ENCODE peak calls at places on chromosomes 4 and X, in six cellular contexts. V is mucosa of descending colon, G is tibial artery, F is left lung, R is GM23248, A is fibroblast of lung. D is an unnamed sample. For H3K4me1 and H3K36me3, the result is how much of the 10 kb centered on the place peaks cover.

GRCh38 chr4:144615182-144615581 is 30.8 kb upstream of the HHIP start:
- DNase-seq in V (no peak), R (peak), G (no peak), F (no peak), A (peak), D (no peak)

GRCh38 chr4:188147176-188147575 is 7.9 kb downstream of the TRIML1 start:
- DNase-seq in F (no peak), G (no peak), R (no peak), V (no peak), A (no peak), D (no peak)

GRCh38 chrX:21778236-21778635 is 20.3 kb upstream of the SMPX start:
- DNase-seq in V (no peak), F (no peak), R (no peak), A (no peak), G (no peak), D (no peak)

GRCh38 chrX:126456136-126456535 is 96.5 kb downstream of the DCAF12L1 start:
- DNase-seq in F (no peak), V (no peak), R (no peak), G (no peak), A (no peak), D (no peak)

GRCh38 chr4:51874551-51874950 is 31.6 kb downstream of the DCUN1D4 start:
- DNase-seq in G (no peak), R (no peak), V (no peak), F (no peak), A (no peak), D (no peak)

GRCh38 chr4:81314196-81314896 is 99.3 kb upstream of the PRKG2 start:
- DNase-seq in V (peak), R (peak), A (peak), F (peak), G (no peak), D (no peak)

GRCh38 chrX:12771445-12772069 is 19.7 kb upstream of the PRPS2 start:
- DNase-seq in V (peak), F (peak), G (peak), R (peak), A (peak), D (peak)

GRCh38 chr4:16126714-16127113 is 42.9 kb upstream of the PROM1 start:
- DNase-seq in R (no peak), V (no peak), A (no peak), G (no peak), F (no peak), D (no peak)

GRCh38 chr4:182286936-182287335 is 43.7 kb downstream of the TENM3 start:
- DNase-seq in A (no peak), F (no peak), R (no peak), V (no peak), G (no peak), D (no peak)

GRCh38 chr4:176400816-176401461 is 81.2 kb downstream of the SPCS3 start:
- DNase-seq in V (no peak), A (peak), R (peak), G (no peak), F (no peak), D (no peak)

GRCh38 chrX:101462892-101463291 is 22.4 kb upstream of the ARMCX4 start:
- DNase-seq in G (no peak), R (peak), F (no peak), A (peak), V (peak), D (peak)

GRCh38 chr4:123411514-123411913 is 14.9 kb downstream of the SPRY1 start:
- DNase-seq in A (no peak), F (no peak), G (no peak), V (no peak), R (no peak), D (no peak)

GRCh38 chrX:85379174-85379907 is at the start of gene POF1B:
- DNase-seq in G (no peak), F (peak), R (no peak), A (no peak), V (peak), D (peak)

GRCh38 chr4:40736910-40737309 is 12.8 kb upstream of the NSUN7 start:
- DNase-seq in A (peak), V (no peak), G (no peak), R (peak), F (no peak), D (no peak)

GRCh38 chr4:176539785-176540175 is 220.0 kb downstream of the SPCS3 start:
- DNase-seq in F (no peak), V (no peak), A (peak), G (no peak), R (peak), D (no peak)

GRCh38 chr4:3811621-3812020 is 45.4 kb downstream of the ADRA2C start:
- DNase-seq in V (no peak), R (no peak), A (no peak), G (no peak), F (no peak), D (no peak)

GRCh38 chr4:134471569-134471968 is 270.0 kb upstream of the PABPC4L start:
- DNase-seq in V (no peak), A (no peak), G (no peak), F (no peak), R (no peak), D (no peak)

GRCh38 chrX:9493936-9494335 is 29.1 kb downstream of the TBL1X start:
- DNase-seq in G (no peak), R (peak), V (no peak), A (no peak), F (no peak), D (no peak)

GRCh38 chr4:186876961-186877626 is 153.4 kb upstream of the FAT1 start:
- DNase-seq in F (no peak), G (no peak), A (no peak), V (no peak), R (no peak), D (no peak)

GRCh38 chr4:70868778-70869177 is 29.1 kb upstream of the GRSF1 start:
- DNase-seq in A (no peak), F (no peak), R (no peak), G (no peak), V (no peak), D (no peak)

DNA sequence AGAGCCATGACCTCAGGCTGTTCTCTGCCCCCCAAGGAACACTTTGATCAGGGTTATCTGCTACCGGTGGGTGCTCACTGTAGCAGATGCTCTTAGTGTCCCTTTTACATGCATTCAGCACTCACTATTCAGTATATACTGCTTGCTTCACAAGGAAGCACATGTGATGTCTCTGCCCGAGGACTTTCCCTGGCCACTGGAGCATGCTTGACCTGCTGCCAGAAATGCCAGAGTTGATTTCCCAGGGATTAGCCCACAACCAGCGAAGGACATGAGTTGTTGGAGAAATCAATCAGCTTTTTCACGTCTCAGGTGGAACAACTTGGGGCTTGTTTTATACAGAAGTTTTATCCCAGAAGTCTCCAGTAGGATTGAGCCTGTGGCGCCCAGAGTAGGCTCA is 51.2 kb upstream of the RPS6KA3 start:
- DNase-seq in F (peak), G (no peak), V (no peak), R (no peak), A (no peak), D (no peak)
- H3K4me1 ChIP-seq in F (under half), G (under half), V (under half), R (under half), A (under half), D (under half)

DNA sequence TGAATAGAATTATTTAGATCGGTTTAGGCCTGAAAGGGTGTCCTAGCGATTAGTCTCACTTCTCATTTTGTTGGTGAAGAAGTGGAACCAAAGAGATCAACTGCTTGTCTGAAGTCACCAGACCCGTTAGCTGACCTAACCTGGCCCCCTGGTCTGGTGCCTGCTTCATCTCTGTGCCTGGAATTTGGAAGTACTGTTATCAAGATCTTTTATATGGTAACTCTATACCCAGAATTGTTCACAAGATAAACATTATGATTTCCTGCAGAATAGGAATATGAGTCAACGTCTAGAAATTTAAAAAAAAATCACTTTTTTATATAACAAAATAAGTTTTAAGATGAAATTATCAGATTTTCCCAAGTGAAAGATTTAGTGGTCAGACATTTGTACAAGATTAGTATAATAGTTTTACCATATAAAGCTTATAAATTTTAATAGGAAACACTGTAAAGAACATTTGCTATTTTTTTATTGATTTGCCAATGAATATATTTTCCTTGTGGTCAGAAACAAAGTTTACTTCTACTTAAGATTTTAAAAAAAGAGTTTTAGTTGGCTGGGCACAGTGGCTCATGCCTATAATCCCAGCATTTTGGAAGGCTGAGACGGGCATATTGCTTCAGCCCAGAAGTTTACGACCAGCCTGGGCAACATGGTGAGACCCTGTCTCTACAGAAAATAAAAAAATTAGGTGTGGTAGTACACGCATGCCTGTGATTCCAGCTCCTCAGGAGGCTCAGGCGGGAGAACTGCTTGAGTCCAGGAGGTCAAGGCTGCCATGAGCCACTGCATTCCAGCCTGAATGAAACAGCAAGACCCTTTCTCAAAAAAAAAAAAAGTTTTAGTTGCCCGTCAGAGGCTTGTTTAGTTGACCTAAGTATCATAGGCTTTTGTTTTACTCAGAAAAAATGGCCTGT is 37.0 kb downstream of the LRP2BP start:
- DNase-seq in V (no peak), G (no peak), R (peak), F (no peak), A (peak), D (no peak)
- H3K4me3 ChIP-seq in V (no peak), G (no peak), R (no peak), F (no peak), A (no peak), D (no peak)

GRCh38 chr4:109930872-109931271 is 18.2 kb downstream of the EGF start:
- DNase-seq in F (no peak), A (no peak), G (no peak), V (no peak), R (no peak), D (no peak)

GRCh38 chr4:109921384-109921808 is 8.7 kb downstream of the EGF start:
- DNase-seq in V (no peak), F (no peak), G (no peak), A (peak), R (peak), D (no peak)

GRCh38 chr4:109930469-109930868 is 17.8 kb downstream of the EGF start:
- DNase-seq in F (no peak), R (no peak), V (no peak), G (no peak), A (no peak), D (no peak)

GRCh38 chr4:109928327-109929045 is 15.8 kb downstream of the EGF start:
- DNase-seq in A (no peak), G (no peak), R (no peak), V (no peak), F (no peak), D (peak)

GRCh38 chr4:109925396-109925795 is 12.7 kb downstream of the EGF start:
- DNase-seq in G (no peak), R (no peak), V (no peak), A (no peak), F (no peak), D (no peak)
- H3K36me3 ChIP-seq in G (under half), R (under half), V (under half), A (under half), F (under half), D (under half)

GRCh38 chrX:3426552-3426951 is 80.1 kb upstream of the MXRA5 start:
- DNase-seq in A (no peak), F (no peak), R (no peak), G (no peak), V (no peak), D (no peak)

GRCh38 chrX:3428762-3429161 is 82.3 kb upstream of the MXRA5 start:
- DNase-seq in F (no peak), R (peak), V (no peak), A (no peak), G (no peak), D (no peak)

GRCh38 chrX:3420316-3420715 is 73.9 kb upstream of the MXRA5 start:
- DNase-seq in R (no peak), G (no peak), F (no peak), V (no peak), A (no peak), D (no peak)

GRCh38 chrX:3425031-3425430 is 78.6 kb upstream of the MXRA5 start:
- DNase-seq in V (no peak), G (no peak), A (no peak), R (no peak), F (no peak), D (no peak)
- H3K4me1 ChIP-seq in V (under half), G (under half), A (under half), R (under half), F (under half), D (under half)

GRCh38 chrX:17375631-17376380 is 806 bp downstream of the NHS start:
- DNase-seq in F (peak), A (peak), G (peak), R (peak), V (peak), D (peak)
- H3K4me3 ChIP-seq in F (peak), A (peak), G (peak), R (peak), V (peak), D (peak)

GRCh38 chr4:1371151-1371830 is 24.3 kb downstream of the UVSSA start:
- DNase-seq in A (no peak), R (no peak), F (no peak), V (no peak), G (no peak), D (no peak)
- H3K36me3 ChIP-seq in A (under half), R (under half), F (under half), V (under half), G (under half), D (under half)

DNA sequence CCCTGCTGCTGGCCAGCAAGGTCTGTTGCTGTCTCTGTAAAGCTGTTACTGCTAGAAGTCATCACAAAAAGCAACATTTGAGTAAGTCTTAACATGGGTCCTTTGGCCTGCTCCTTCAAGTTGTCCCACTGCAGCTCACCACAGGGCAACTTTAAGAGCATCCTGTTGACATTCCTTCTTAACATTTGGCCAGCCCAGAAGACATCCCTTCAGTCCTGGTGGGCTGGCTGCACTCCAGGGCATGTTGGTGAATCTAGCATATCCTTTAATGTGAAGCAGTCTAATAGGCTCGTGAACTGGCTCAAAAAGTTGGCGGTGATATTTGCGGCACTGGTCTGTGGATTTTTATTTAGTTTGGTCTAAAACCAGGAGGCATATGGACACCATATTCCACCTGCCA is 92.2 kb upstream of the MAML3 start:
- DNase-seq in A (no peak), G (no peak), F (no peak), V (no peak), R (no peak), D (no peak)
- H3K4me1 ChIP-seq in A (under half), G (under half), F (under half), V (under half), R (under half), D (under half)

GRCh38 chr4:25656031-25656430 is 380 bp downstream of the SLC34A2 start:
- DNase-seq in R (no peak), F (peak), V (no peak), A (no peak), G (no peak), D (no peak)
- H3K4me3 ChIP-seq in R (no peak), F (peak), V (no peak), A (no peak), G (no peak), D (no peak)